ENCODE peak calls at places on chromosomes 4 and X, in six cellular contexts. One of them, this sample, is unnamed.

GRCh38 chr4:148196168-148196567 is 246.0 kb downstream of the NR3C2 start:
- DNase-seq in OCI-LY7: no peak
- DNase-seq in NCI-H2171: no peak
- DNase-seq in midbrain: no peak
- DNase-seq in SJCRH30: peak
- DNase-seq in activated B cell treated with CpG ODN at 0.5 μM for 24 hours: no peak
- DNase-seq in this sample: no peak

GRCh38 chrX:31353095-31353494 is 281.3 kb upstream of the FTHL17 start:
- DNase-seq in OCI-LY7: no peak
- DNase-seq in NCI-H2171: no peak
- DNase-seq in midbrain: no peak
- DNase-seq in SJCRH30: peak
- DNase-seq in activated B cell treated with CpG ODN at 0.5 μM for 24 hours: no peak
- DNase-seq in this sample: no peak

GRCh38 chrX:110280954-110281353 is 36.9 kb downstream of the AMMECR1 start:
- DNase-seq in OCI-LY7: no peak
- DNase-seq in NCI-H2171: no peak
- DNase-seq in midbrain: no peak
- DNase-seq in SJCRH30: no peak
- DNase-seq in activated B cell treated with CpG ODN at 0.5 μM for 24 hours: no peak
- DNase-seq in this sample: no peak

GRCh38 chrX:37470711-37471110 is 100.8 kb upstream of the LANCL3 start:
- DNase-seq in OCI-LY7: no peak
- DNase-seq in NCI-H2171: no peak
- DNase-seq in midbrain: no peak
- DNase-seq in SJCRH30: no peak
- DNase-seq in activated B cell treated with CpG ODN at 0.5 μM for 24 hours: no peak
- DNase-seq in this sample: no peak

GRCh38 chr4:26826721-26827120 is 33.9 kb upstream of the STIM2 start:
- DNase-seq in OCI-LY7: peak
- DNase-seq in NCI-H2171: no peak
- DNase-seq in midbrain: no peak
- DNase-seq in SJCRH30: no peak
- DNase-seq in activated B cell treated with CpG ODN at 0.5 μM for 24 hours: peak
- DNase-seq in this sample: no peak

GRCh38 chr4:140743194-140743931 is 12.8 kb downstream of the TBC1D9 start:
- DNase-seq in OCI-LY7: peak
- DNase-seq in NCI-H2171: no peak
- DNase-seq in midbrain: no peak
- DNase-seq in SJCRH30: peak
- DNase-seq in activated B cell treated with CpG ODN at 0.5 μM for 24 hours: no peak
- DNase-seq in this sample: no peak

GRCh38 chr4:30718889-30719252 is 1.3 kb upstream of the PCDH7 start:
- DNase-seq in OCI-LY7: no peak
- DNase-seq in NCI-H2171: no peak
- DNase-seq in midbrain: peak
- DNase-seq in SJCRH30: peak
- DNase-seq in activated B cell treated with CpG ODN at 0.5 μM for 24 hours: no peak
- DNase-seq in this sample: no peak

GRCh38 chrX:10015711-10016515 is 48.8 kb downstream of the CLDN34 start:
- DNase-seq in OCI-LY7: peak
- DNase-seq in NCI-H2171: no peak
- DNase-seq in midbrain: peak
- DNase-seq in SJCRH30: peak
- DNase-seq in activated B cell treated with CpG ODN at 0.5 μM for 24 hours: peak
- DNase-seq in this sample: no peak

GRCh38 chrX:26613951-26614350 is 398.0 kb downstream of the MAGEB5 start:
- DNase-seq in OCI-LY7: no peak
- DNase-seq in NCI-H2171: no peak
- DNase-seq in midbrain: no peak
- DNase-seq in SJCRH30: no peak
- DNase-seq in activated B cell treated with CpG ODN at 0.5 μM for 24 hours: no peak
- DNase-seq in this sample: no peak

GRCh38 chr4:72430050-72430449 is 139.0 kb downstream of the ADAMTS3 start:
- DNase-seq in OCI-LY7: no peak
- DNase-seq in NCI-H2171: no peak
- DNase-seq in midbrain: no peak
- DNase-seq in SJCRH30: no peak
- DNase-seq in activated B cell treated with CpG ODN at 0.5 μM for 24 hours: no peak
- DNase-seq in this sample: no peak

GRCh38 chr4:6032249-6033244 is 14.3 kb upstream of the C4orf50 start:
- DNase-seq in OCI-LY7: no peak
- DNase-seq in NCI-H2171: no peak
- DNase-seq in midbrain: peak
- DNase-seq in SJCRH30: no peak
- DNase-seq in activated B cell treated with CpG ODN at 0.5 μM for 24 hours: no peak
- DNase-seq in this sample: no peak

GRCh38 chrX:40068048-40068447 is 29.7 kb downstream of the BCOR start:
- DNase-seq in OCI-LY7: no peak
- DNase-seq in NCI-H2171: no peak
- DNase-seq in midbrain: no peak
- DNase-seq in SJCRH30: peak
- DNase-seq in activated B cell treated with CpG ODN at 0.5 μM for 24 hours: no peak
- DNase-seq in this sample: no peak

GRCh38 chrX:113833096-113833495 is 750.8 kb upstream of the HTR2C start:
- DNase-seq in OCI-LY7: no peak
- DNase-seq in NCI-H2171: no peak
- DNase-seq in midbrain: no peak
- DNase-seq in SJCRH30: no peak
- DNase-seq in activated B cell treated with CpG ODN at 0.5 μM for 24 hours: no peak
- DNase-seq in this sample: no peak

GRCh38 chr4:128481752-128482480 is 194.3 kb upstream of the PGRMC2 start:
- DNase-seq in OCI-LY7: no peak
- DNase-seq in NCI-H2171: no peak
- DNase-seq in midbrain: no peak
- DNase-seq in SJCRH30: no peak
- DNase-seq in activated B cell treated with CpG ODN at 0.5 μM for 24 hours: no peak
- DNase-seq in this sample: no peak

GRCh38 chr4:164880489-164881262 is 3.7 kb downstream of the APELA start:
- DNase-seq in OCI-LY7: no peak
- DNase-seq in NCI-H2171: no peak
- DNase-seq in midbrain: no peak
- DNase-seq in SJCRH30: no peak
- DNase-seq in activated B cell treated with CpG ODN at 0.5 μM for 24 hours: no peak
- DNase-seq in this sample: no peak

This sample was measured in activated T-cell treated with anti-CD3 and anti-CD28 coated beads for 4 hours.